ENCODE peak calls at places on chromosomes 6 and 20, in eight cellular contexts. E is GM13976; I is NCI-H1105; H is stimulated activated CD4-positive, alpha-beta T cell treated with anti-CD3 and anti-CD28 coated beads, TNF-alpha, amount 100 ng/mL, for 4 hours; W is GDM1; J is Panc1; C is germinal center; T is activated CD8-positive, alpha-beta T cell treated with anti-CD3 and anti-CD28 coated beads, Interleukin-2, amount 10 ng/mL, durations not matched to agents 7 days and 5 days. Q is an unnamed sample.

GRCh38 chr6:91081452-91082067 is 494.7 kb upstream of the MAP3K7 start:
- DNase-seq in C (peak; percentile 16), W (no peak), T (no peak), I (peak; percentile 68), H (no peak), J (peak; percentile 22), E (peak; percentile 49), Q (peak; percentile 25)

GRCh38 chr6:11058406-11058805 is 14.3 kb upstream of the ELOVL2 start:
- DNase-seq in H (no peak), E (no peak), W (no peak), C (no peak), J (no peak), T (no peak), I (no peak), Q (no peak)

GRCh38 chr20:60589624-60590023 is 631.4 kb downstream of the CDH26 start:
- DNase-seq in T (no peak), W (no peak), E (no peak), I (no peak), J (no peak), C (no peak), H (no peak), Q (no peak)

GRCh38 chr6:15207923-15208322 is 37.9 kb upstream of the JARID2 start:
- DNase-seq in C (no peak), J (no peak), I (no peak), T (no peak), E (no peak), W (no peak), H (no peak), Q (peak; percentile 90)

GRCh38 chr6:153160221-153160620 is 29.1 kb upstream of the RGS17 start:
- DNase-seq in T (no peak), I (no peak), J (no peak), W (no peak), E (no peak), H (no peak), C (no peak), Q (no peak)

GRCh38 chr6:41568585-41569384 is 22.6 kb downstream of the FOXP4 start:
- DNase-seq in T (no peak), E (no peak), J (no peak), I (no peak), C (no peak), H (no peak), W (no peak), Q (no peak)

GRCh38 chr6:89385156-89385667 is 26.9 kb downstream of the RRAGD start:
- DNase-seq in E (no peak), T (no peak), J (no peak), C (no peak), H (no peak), W (no peak), I (no peak), Q (no peak)

GRCh38 chr20:21981607-21982344 is 276.3 kb downstream of the PAX1 start:
- DNase-seq in E (no peak), I (no peak), C (no peak), J (no peak), W (no peak), H (no peak), T (no peak), Q (no peak)

GRCh38 chr6:134063966-134064445 is 11.6 kb upstream of the SLC2A12 start:
- DNase-seq in C (peak; percentile 76), H (peak; percentile 23), W (peak; percentile 60), T (peak; percentile 72), J (no peak), E (peak; percentile 78), I (peak; percentile 66), Q (no peak)

GRCh38 chr20:54774423-54774822 is 299.0 kb downstream of the DOK5 start:
- DNase-seq in W (peak; percentile 77), T (no peak), H (no peak), C (no peak), I (no peak), E (no peak), J (no peak), Q (no peak)

GRCh38 chr6:159298840-159299239 is 129.6 kb downstream of the FNDC1 start:
- DNase-seq in H (no peak), C (no peak), J (no peak), E (no peak), I (no peak), W (no peak), T (no peak), Q (no peak)

GRCh38 chr6:149237464-149237863 is 80.0 kb upstream of the TAB2 start:
- DNase-seq in H (no peak), C (no peak), T (no peak), W (no peak), E (no peak), I (no peak), J (no peak), Q (no peak)

GRCh38 chr6:111870054-111870750 is 3.0 kb downstream of the FYN start:
- DNase-seq in H (no peak), J (no peak), I (no peak), T (peak; percentile 41), W (no peak), C (peak; percentile 16), E (no peak), Q (no peak)

GRCh38 chr6:157885211-157885788 is 62.3 kb downstream of the SNX9 start:
- DNase-seq in J (no peak), T (peak; percentile 76), C (no peak), W (no peak), E (no peak), I (no peak), H (no peak), Q (no peak)

GRCh38 chr6:55916188-55916587 is 40.8 kb upstream of the BMP5 start:
- DNase-seq in T (no peak), E (no peak), I (no peak), J (no peak), W (no peak), H (no peak), C (no peak), Q (no peak)

GRCh38 chr20:50054626-50055511 is 58.1 kb downstream of the UBE2V1 start:
- DNase-seq in J (no peak), C (no peak), W (no peak), E (no peak), I (no peak), H (no peak), T (no peak), Q (no peak)

GRCh38 chr6:14619419-14619781 is 501.8 kb downstream of the CD83 start:
- DNase-seq in I (no peak), T (no peak), H (no peak), E (no peak), C (no peak), W (no peak), J (no peak), Q (no peak)

Q was measured in iPS DF 19.7.